ENCODE peak calls at places on chromosome 20, in six cellular contexts. G is DMS153, A is kidney tubule cell, D is esophagus squamous epithelium, S is ELF-1, K is amniotic stem cell. E is an unnamed sample.

GRCh38 chr20:23092861-23093543 is 6.9 kb upstream of the CD93 start:
- DNase-seq in G (no peak), A (no peak), D (no peak), S (no peak), K (no peak), E (no peak)

GRCh38 chr20:5914859-5915258 is 35.5 kb downstream of the TRMT6 start:
- DNase-seq in G (no peak), A (no peak), D (no peak), S (no peak), K (no peak), E (no peak)

GRCh38 chr20:59822291-59823029 is 111.0 kb downstream of the SYCP2 start:
- DNase-seq in G (no peak), A (no peak), D (no peak), S (no peak), K (no peak), E (no peak)

GRCh38 chr20:59743767-59744485 is 139.6 kb downstream of the PHACTR3 start:
- DNase-seq in G (no peak), A (no peak), D (no peak), S (peak), K (no peak), E (no peak)

GRCh38 chr20:64000906-64001305 is 20.0 kb downstream of the PRPF6 start:
- DNase-seq in G (no peak), A (no peak), D (no peak), S (no peak), K (no peak), E (no peak)

GRCh38 chr20:59688999-59689398 is 84.7 kb downstream of the PHACTR3 start:
- DNase-seq in G (no peak), A (no peak), D (no peak), S (no peak), K (no peak), E (no peak)

GRCh38 chr20:9492067-9492466 is 22.3 kb upstream of the LAMP5 start:
- DNase-seq in G (no peak), A (no peak), D (no peak), S (no peak), K (no peak), E (no peak)

GRCh38 chr20:39829713-39830112 is 859.3 kb downstream of the MAFB start:
- DNase-seq in G (no peak), A (no peak), D (no peak), S (no peak), K (no peak), E (no peak)

GRCh38 chr20:20225325-20225724 is 142.6 kb upstream of the INSM1 start:
- DNase-seq in G (peak), A (peak), D (no peak), S (no peak), K (no peak), E (no peak)

GRCh38 chr20:40583195-40583594 is 105.8 kb downstream of the MAFB start:
- DNase-seq in G (no peak), A (no peak), D (no peak), S (no peak), K (no peak), E (no peak)

E was measured in hypothalamus.